ENCODE peak calls at places on chromosomes 2 and 18, in nine cellular contexts. B, X, H, E, V, R, K, N and Y are unnamed samples.

GRCh38 chr18:10231220-10231619 is 223.2 kb upstream of the APCDD1 start:
- DNase-seq in B (no peak), X (no peak), H (peak; percentile 48), E (no peak), V (no peak), R (no peak), K (no peak), N (no peak), Y (no peak)

GRCh38 chr18:56986829-56987228 is 160.1 kb upstream of the BOD1L2 start:
- DNase-seq in B (peak; percentile 78), X (no peak), H (no peak), E (no peak), V (no peak), R (no peak), K (no peak), N (no peak), Y (no peak)

GRCh38 chr2:120395686-120396518 is 50.0 kb downstream of the INHBB start:
- DNase-seq in B (peak; percentile 28), X (no peak), H (no peak), E (no peak), V (no peak), R (no peak), K (peak; percentile 15), N (no peak), Y (no peak)

GRCh38 chr2:240351826-240352426 is 83.5 kb upstream of the GPC1 start:
- DNase-seq in B (no peak), X (no peak), H (no peak), E (no peak), V (no peak), R (no peak), K (no peak), N (no peak), Y (no peak)

GRCh38 chr2:2501454-2502108 is 170.5 kb upstream of the MYT1L start:
- DNase-seq in B (no peak), X (no peak), H (no peak), E (no peak), V (no peak), R (no peak), K (no peak), N (no peak), Y (no peak)

GRCh38 chr2:172765664-172766063 is 30.0 kb downstream of the RAPGEF4 start:
- DNase-seq in B (no peak), X (no peak), H (no peak), E (no peak), V (no peak), R (no peak), K (no peak), N (no peak), Y (no peak)

GRCh38 chr2:226308981-226309380 is 490.6 kb downstream of the IRS1 start:
- DNase-seq in B (no peak), X (peak; percentile 42), H (no peak), E (no peak), V (no peak), R (no peak), K (no peak), N (no peak), Y (no peak)

GRCh38 chr2:100876231-100876860 is 56.4 kb downstream of the NPAS2 start:
- DNase-seq in B (no peak), X (no peak), H (peak; percentile 62), E (no peak), V (no peak), R (peak; percentile 56), K (no peak), N (no peak), Y (no peak)

GRCh38 chr2:160061533-160062282 is 707 bp downstream of the PLA2R1 start:
- DNase-seq in B (no peak), X (peak; percentile 32), H (no peak), E (no peak), V (no peak), R (no peak), K (no peak), N (no peak), Y (no peak)

GRCh38 chr2:17912266-17912691 is 33.8 kb downstream of the KCNS3 start:
- DNase-seq in B (no peak), X (no peak), H (peak; percentile 79), E (no peak), V (no peak), R (no peak), K (no peak), N (peak; percentile 64), Y (no peak)

GRCh38 chr18:2644535-2644934 is 11.0 kb upstream of the SMCHD1 start:
- DNase-seq in B (no peak), X (no peak), H (no peak), E (no peak), V (no peak), R (no peak), K (no peak), N (no peak), Y (no peak)

GRCh38 chr2:227280895-227281294 is 44.2 kb upstream of the MFF start:
- DNase-seq in B (no peak), X (no peak), H (no peak), E (no peak), V (no peak), R (no peak), K (no peak), N (no peak), Y (no peak)

GRCh38 chr2:26816893-26817292 is 31.0 kb downstream of the CENPA start:
- DNase-seq in B (peak; percentile 29), X (no peak), H (no peak), E (no peak), V (no peak), R (no peak), K (no peak), N (no peak), Y (no peak)

GRCh38 chr2:20551231-20551944 is 99.5 kb downstream of the HS1BP3 start:
- DNase-seq in B (no peak), X (peak; percentile 42), H (no peak), E (no peak), V (peak; percentile 15), R (no peak), K (no peak), N (no peak), Y (no peak)

GRCh38 chr2:39787123-39787522 is 8.1 kb upstream of the THUMPD2 start:
- DNase-seq in B (no peak), X (no peak), H (peak; percentile 27), E (no peak), V (no peak), R (no peak), K (no peak), N (no peak), Y (no peak)

GRCh38 chr18:55396979-55397378 is 191.0 kb downstream of the TCF4 start:
- DNase-seq in B (no peak), X (no peak), H (no peak), E (no peak), V (no peak), R (no peak), K (no peak), N (no peak), Y (no peak)

GRCh38 chr18:48956378-48956777 is 5.6 kb upstream of the SMAD7 start:
- DNase-seq in B (no peak), X (no peak), H (peak; percentile 10), E (no peak), V (no peak), R (no peak), K (no peak), N (no peak), Y (no peak)

GRCh38 chr18:32549248-32549842 is 78.7 kb upstream of the GAREM1 start:
- DNase-seq in B (peak; percentile 87), X (peak; percentile 29), H (peak; percentile 25), E (peak; percentile 44), V (no peak), R (peak; percentile 44), K (peak; percentile 45), N (peak; percentile 78), Y (peak; percentile 41)

GRCh38 chr2:150598383-150598782 is 110.9 kb upstream of the RND3 start:
- DNase-seq in B (no peak), X (no peak), H (no peak), E (no peak), V (no peak), R (no peak), K (no peak), N (no peak), Y (no peak)

GRCh38 chr2:101823347-101823791 is 125.9 kb downstream of the MAP4K4 start:
- DNase-seq in B (peak; percentile 80), X (no peak), H (peak; percentile 20), E (peak; percentile 66), V (peak; percentile 47), R (peak; percentile 71), K (peak; percentile 65), N (peak; percentile 67), Y (peak; percentile 82)

GRCh38 chr18:71919211-71919610 is 624.9 kb downstream of the CBLN2 start:
- DNase-seq in B (no peak), X (no peak), H (no peak), E (no peak), V (no peak), R (no peak), K (no peak), N (no peak), Y (no peak)

GRCh38 chr18:59393381-59393780 is 34.3 kb upstream of the LMAN1 start:
- DNase-seq in B (no peak), X (no peak), H (no peak), E (no peak), V (no peak), R (no peak), K (no peak), N (no peak), Y (no peak)

GRCh38 chr18:67216846-67217245 is 299.7 kb downstream of the DSEL start:
- DNase-seq in B (no peak), X (peak; percentile 36), H (no peak), E (no peak), V (no peak), R (no peak), K (no peak), N (no peak), Y (no peak)

GRCh38 chr2:20666114-20666363 is 905 bp upstream of the GDF7 start:
- DNase-seq in B (no peak), X (no peak), H (no peak), E (no peak), V (no peak), R (no peak), K (no peak), N (no peak), Y (no peak)

GRCh38 chr2:133369896-133370295 is 198.4 kb downstream of the NCKAP5 start:
- DNase-seq in B (no peak), X (no peak), H (no peak), E (no peak), V (no peak), R (no peak), K (no peak), N (no peak), Y (no peak)

GRCh38 chr2:225668606-225669266 is 269.2 kb downstream of the NYAP2 start:
- DNase-seq in B (peak; percentile 62), X (peak; percentile 43), H (peak; percentile 44), E (peak; percentile 53), V (no peak), R (no peak), K (no peak), N (peak; percentile 76), Y (no peak)

GRCh38 chr18:58272779-58273500 is 228.9 kb downstream of the NEDD4L start:
- DNase-seq in B (no peak), X (no peak), H (no peak), E (peak; percentile 7), V (no peak), R (no peak), K (no peak), N (no peak), Y (no peak)

GRCh38 chr2:98160574-98160973 is 73.6 kb downstream of the VWA3B start:
- DNase-seq in B (no peak), X (no peak), H (no peak), E (no peak), V (no peak), R (no peak), K (no peak), N (no peak), Y (no peak)

GRCh38 chr18:49728542-49728941 is 84.8 kb downstream of the ACAA2 start:
- DNase-seq in B (peak; percentile 66), X (peak; percentile 51), H (peak; percentile 38), E (no peak), V (no peak), R (peak; percentile 53), K (no peak), N (peak; percentile 60), Y (no peak)

GRCh38 chr2:197307933-197308521 is 2.6 kb downstream of the ANKRD44 start:
- DNase-seq in B (no peak), X (no peak), H (peak; percentile 45), E (no peak), V (no peak), R (peak; percentile 84), K (no peak), N (peak; percentile 44), Y (no peak)

GRCh38 chr18:50287028-50287440 is 458 bp downstream of the CXXC1 start:
- DNase-seq in B (no peak), X (no peak), H (no peak), E (no peak), V (no peak), R (no peak), K (no peak), N (no peak), Y (no peak)